ENCODE peak calls at places on chromosomes 5 and 9, in seven cellular contexts. F, S, U, V, N, D and C are unnamed samples.

GRCh38 chr9:23821400-23822181 is 4.4 kb downstream of the ELAVL2 start:
- DNase-seq in S (no peak), F (no peak), D (no peak), U (peak), V (no peak), N (no peak), C (no peak)

GRCh38 chr5:150412319-150413175 is at the start of gene CD74:
- DNase-seq in S (peak), D (no peak), U (peak), N (peak), F (peak), V (peak), C (peak)

GRCh38 chr9:966936-967335 is 9.5 kb upstream of the DMRT3 start:
- DNase-seq in V (no peak), S (no peak), F (no peak), N (no peak), D (no peak), U (no peak), C (no peak)

GRCh38 chr5:31774779-31775178 is 135.8 kb downstream of the PDZD2 start:
- DNase-seq in S (no peak), F (no peak), V (peak), D (peak), N (no peak), U (no peak), C (no peak)

GRCh38 chr9:110157812-110158629 is 49.9 kb downstream of the C9orf152 start:
- DNase-seq in U (no peak), F (no peak), N (no peak), V (no peak), D (no peak), S (no peak), C (no peak)

GRCh38 chr5:57368010-57368409 is 114.6 kb downstream of the ACTBL2 start:
- DNase-seq in F (peak), V (no peak), S (no peak), D (no peak), N (no peak), U (no peak), C (no peak)

GRCh38 chr5:73129143-73129542 is 8.8 kb downstream of the TMEM171 start:
- DNase-seq in S (no peak), F (no peak), U (no peak), D (no peak), V (no peak), N (no peak), C (no peak)

GRCh38 chr9:108053555-108054061 is 564.0 kb upstream of the KLF4 start:
- DNase-seq in F (peak), S (peak), N (no peak), D (peak), V (peak), U (no peak), C (peak)

GRCh38 chr5:177330991-177331837 is 19.5 kb upstream of the MXD3 start:
- DNase-seq in N (no peak), V (no peak), F (no peak), D (no peak), U (no peak), S (no peak), C (no peak)

GRCh38 chr5:110957934-110958333 is 113.6 kb upstream of the TSLP start:
- DNase-seq in D (peak), F (peak), U (no peak), N (no peak), S (no peak), V (no peak), C (peak)

GRCh38 chr9:306907-307306 is 92.2 kb downstream of the DOCK8 start:
- DNase-seq in D (no peak), S (no peak), V (no peak), N (peak), U (peak), F (no peak), C (no peak)

GRCh38 chr5:53994148-53994547 is 316.2 kb downstream of the ARL15 start:
- DNase-seq in S (no peak), N (no peak), V (no peak), D (peak), U (no peak), F (peak), C (no peak)

GRCh38 chr5:14440598-14441401 is 140.8 kb upstream of the OTULINL start:
- DNase-seq in N (no peak), U (peak), F (peak), S (peak), V (peak), D (peak), C (peak)

GRCh38 chr9:104227108-104227507 is 133.0 kb downstream of the SMC2 start:
- DNase-seq in S (no peak), D (peak), U (no peak), F (no peak), N (no peak), V (no peak), C (no peak)

GRCh38 chr9:30757723-30758122 is 1626.7 kb upstream of the ACO1 start:
- DNase-seq in D (no peak), V (no peak), U (no peak), N (no peak), S (no peak), F (no peak), C (no peak)

DNA sequence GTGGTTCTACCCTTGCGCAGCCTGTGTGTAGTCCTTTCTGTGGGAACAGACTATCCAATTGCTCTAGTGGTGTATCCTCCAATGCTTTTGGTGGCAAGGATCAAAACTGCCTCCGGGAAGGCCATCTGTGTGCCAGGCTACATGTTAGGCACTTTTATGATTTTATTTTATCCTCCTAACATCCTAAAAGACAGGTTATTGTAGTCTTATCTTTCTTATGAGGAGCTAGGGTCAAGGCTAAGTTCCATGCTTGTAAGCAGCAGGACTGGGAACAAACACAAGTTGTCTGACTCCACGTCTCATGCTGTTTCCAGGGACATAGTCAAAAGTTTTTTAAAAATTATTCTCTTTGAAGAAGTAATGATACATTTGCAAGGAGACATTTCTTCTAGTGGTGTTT is 278.7 kb upstream of the ADAMTSL1 start:
- DNase-seq in F (no peak), D (no peak), N (no peak), U (no peak), S (no peak), V (no peak), C (no peak)
- TF ChIP-seq CTCF in F (no peak), D (no peak), N (no peak), U (no peak), S (no peak), V (no peak), C (no peak)

DNA sequence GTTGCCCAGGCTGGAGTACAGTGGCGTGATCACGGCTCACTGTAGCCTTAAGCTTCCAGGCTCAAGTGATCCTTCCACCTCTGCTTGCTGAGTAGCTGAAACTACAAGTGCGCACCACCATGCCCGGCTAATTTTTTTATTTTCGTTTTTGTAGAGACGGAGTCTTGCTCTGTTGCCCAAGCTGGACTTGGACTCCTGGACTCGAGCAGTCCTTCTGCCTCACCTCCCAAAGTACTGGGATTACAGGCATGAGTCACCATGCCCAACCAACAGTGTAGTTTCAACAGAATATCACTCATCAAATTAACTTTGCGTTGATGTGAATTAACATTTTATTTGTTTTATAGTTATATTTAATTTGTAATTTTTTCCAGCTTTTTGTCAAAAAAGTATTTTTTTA is 45.3 kb downstream of the WDR70 start:
- DNase-seq in N (no peak), U (no peak), F (no peak), S (no peak), V (no peak), D (no peak), C (no peak)
- H3K4me3 ChIP-seq in N (no peak), U (no peak), F (no peak), S (no peak), V (no peak), D (no peak), C (no peak)

DNA sequence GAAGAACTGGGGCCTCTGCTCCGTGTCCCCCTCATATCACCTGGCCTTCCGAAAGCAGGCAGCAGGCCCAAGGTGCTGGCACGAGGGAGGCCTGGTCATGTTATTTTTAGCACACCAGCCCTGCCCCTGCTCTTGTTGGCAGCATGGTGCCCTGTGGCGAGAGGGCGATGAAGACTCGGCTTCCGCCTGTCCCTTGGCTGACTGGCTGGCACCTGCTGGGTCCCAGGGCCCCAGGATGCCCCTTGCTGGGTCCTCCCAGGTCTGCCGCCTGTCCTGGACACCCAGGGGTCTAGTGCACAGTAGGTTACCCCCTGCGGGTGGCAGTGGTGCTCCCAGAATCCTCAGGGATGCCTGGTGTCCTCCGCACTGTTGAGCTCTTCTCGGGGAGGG is 77.0 kb downstream of the RXRA start:
- DNase-seq in D (no peak), U (no peak), S (peak), N (no peak), F (no peak), V (no peak), C (no peak)
- TF ChIP-seq CTCF in D (no peak), U (no peak), S (no peak), N (no peak), F (no peak), V (no peak), C (no peak)

GRCh38 chr5:7445066-7445465 is 49.1 kb downstream of the ADCY2 start:
- DNase-seq in F (no peak), U (no peak), S (no peak), D (no peak), V (no peak), N (no peak), C (no peak)
- H3K4me3 ChIP-seq in F (no peak), U (no peak), S (no peak), D (no peak), V (no peak), N (no peak), C (no peak)

DNA sequence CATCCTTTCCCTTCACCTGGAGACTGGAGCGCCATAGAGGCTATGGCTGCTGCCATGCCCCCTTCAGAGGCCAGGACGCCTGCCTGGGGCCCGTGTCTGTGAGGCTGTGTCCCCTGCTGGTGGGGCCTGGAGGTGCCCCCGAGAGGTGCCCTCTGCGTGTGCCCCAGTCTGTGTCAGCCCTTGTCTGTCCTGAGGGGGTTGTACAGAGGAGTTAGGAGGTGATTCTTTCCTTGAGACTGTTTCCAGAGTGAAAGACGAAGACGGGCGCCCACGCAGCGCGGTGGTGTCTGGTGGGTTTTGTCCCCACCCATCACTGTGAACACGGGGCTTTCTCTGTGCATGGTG is 24.6 kb downstream of the TRAF2 start:
- DNase-seq in U (no peak), D (no peak), S (no peak), F (no peak), V (no peak), N (no peak), C (no peak)
- TF ChIP-seq CTCF in U (peak), D (no peak), S (no peak), F (no peak), V (no peak), N (peak), C (no peak)

GRCh38 chr5:97242351-97242750 is 59.3 kb upstream of the RIOK2 start:
- DNase-seq in D (no peak), N (no peak), V (no peak), F (peak), U (no peak), S (no peak), C (no peak)

GRCh38 chr5:97245371-97245770 is 62.3 kb upstream of the RIOK2 start:
- DNase-seq in U (no peak), V (no peak), S (no peak), F (no peak), N (no peak), D (no peak), C (no peak)

GRCh38 chr5:97243352-97243751 is 60.3 kb upstream of the RIOK2 start:
- DNase-seq in F (no peak), V (no peak), D (peak), U (no peak), S (no peak), N (no peak), C (peak)
- H3K4me3 ChIP-seq in F (no peak), V (no peak), D (no peak), U (no peak), S (no peak), N (no peak), C (no peak)

GRCh38 chr9:114096041-114096511 is 3.0 kb downstream of the KIF12 start:
- DNase-seq in U (peak), S (no peak), D (no peak), V (no peak), N (no peak), F (no peak), C (no peak)
- TF ChIP-seq CTCF in U (peak), S (no peak), D (no peak), V (no peak), N (peak), F (peak), C (peak)

GRCh38 chr9:135478191-135478590 is 1.4 kb upstream of the PPP1R26 start:
- DNase-seq in N (no peak), V (no peak), S (no peak), F (no peak), D (no peak), U (no peak), C (no peak)
- H3K4me3 ChIP-seq in N (no peak), V (no peak), S (no peak), F (no peak), D (no peak), U (peak), C (no peak)

GRCh38 chr5:4896328-4896727 is 243.8 kb upstream of the ADAMTS16 start:
- DNase-seq in S (no peak), V (no peak), D (no peak), U (no peak), F (no peak), N (no peak), C (no peak)

GRCh38 chr5:4893063-4893744 is 246.9 kb upstream of the ADAMTS16 start:
- DNase-seq in N (no peak), S (no peak), D (no peak), U (no peak), F (no peak), V (no peak), C (no peak)
- TF ChIP-seq CTCF in N (no peak), S (no peak), D (no peak), U (no peak), F (no peak), V (no peak), C (no peak)